ENCODE peak calls at places on chromosomes 7 and 10, in ten cellular contexts. D, C, U, F, Q, V, K, H, P and W are unnamed samples.

GRCh38 chr10:36172574-36172973 is 530.5 kb upstream of the FZD8 start:
- DNase-seq in Q (no peak), D (peak), H (no peak), C (no peak), U (no peak), P (no peak), F (no peak), V (peak), K (no peak), W (no peak)

GRCh38 chr7:97421307-97421905 is 303.9 kb downstream of the SDHAF3 start:
- DNase-seq in H (no peak), D (no peak), Q (no peak), C (no peak), K (no peak), F (no peak), V (no peak), U (no peak), P (no peak), W (no peak)

GRCh38 chr7:139034855-139035587 is 821 bp downstream of the ZC3HAV1L start:
- DNase-seq in K (peak), V (peak), H (peak), P (no peak), D (peak), U (peak), C (no peak), F (peak), Q (no peak), W (no peak)

GRCh38 chr10:110744767-110745166 is 100.6 kb downstream of the RBM20 start:
- DNase-seq in K (no peak), F (no peak), D (no peak), P (no peak), V (no peak), U (no peak), Q (no peak), C (no peak), H (no peak), W (no peak)

GRCh38 chr7:74051629-74052410 is 23.8 kb downstream of the ELN start:
- DNase-seq in P (no peak), K (peak), V (no peak), F (no peak), U (no peak), H (no peak), D (peak), C (no peak), Q (peak), W (no peak)

GRCh38 chr7:135490783-135491182 is 19.1 kb downstream of the CNOT4 start:
- DNase-seq in D (peak), V (peak), U (no peak), F (no peak), K (no peak), C (no peak), H (no peak), P (no peak), Q (no peak), W (no peak)

GRCh38 chr7:155998328-155998691 is 186.0 kb upstream of the SHH start:
- DNase-seq in K (no peak), U (no peak), Q (no peak), F (no peak), D (no peak), C (no peak), H (peak), V (no peak), P (no peak), W (peak)

GRCh38 chr10:14652067-14652466 is 122.6 kb downstream of the FAM107B start:
- DNase-seq in V (no peak), U (no peak), H (no peak), D (no peak), P (no peak), K (no peak), Q (no peak), F (no peak), C (no peak), W (no peak)

GRCh38 chr7:6226194-6226799 is 46.1 kb downstream of the CYTH3 start:
- DNase-seq in U (no peak), P (no peak), C (no peak), V (peak), F (no peak), Q (no peak), K (no peak), H (no peak), D (peak), W (no peak)

GRCh38 chr7:82722946-82723345 is 279.4 kb upstream of the CACNA2D1 start:
- DNase-seq in C (no peak), Q (no peak), K (no peak), F (no peak), H (no peak), P (no peak), V (no peak), D (peak), U (no peak), W (no peak)

GRCh38 chr7:123022576-123022975 is 27.1 kb upstream of the TAS2R16 start:
- DNase-seq in P (no peak), D (no peak), H (no peak), K (no peak), C (no peak), V (no peak), Q (no peak), U (no peak), F (no peak), W (no peak)

GRCh38 chr10:132768346-132769248 is 17.4 kb downstream of the NKX6-2 start:
- DNase-seq in F (no peak), U (no peak), V (no peak), C (no peak), D (no peak), P (no peak), K (no peak), H (no peak), Q (no peak), W (no peak)

GRCh38 chr10:124384142-124384541 is 34.6 kb downstream of the OAT start:
- DNase-seq in D (no peak), U (no peak), C (no peak), K (no peak), V (peak), H (no peak), F (no peak), P (no peak), Q (no peak), W (no peak)

GRCh38 chr7:101586078-101586941 is 42.8 kb downstream of the MYL10 start:
- DNase-seq in D (no peak), C (no peak), Q (no peak), H (no peak), K (no peak), V (no peak), U (no peak), P (no peak), F (no peak), W (no peak)

GRCh38 chr10:44647877-44648542 is 263.1 kb upstream of the CXCL12 start:
- DNase-seq in P (no peak), Q (no peak), C (no peak), U (no peak), D (peak), K (no peak), V (peak), H (no peak), F (no peak), W (no peak)

GRCh38 chr10:7192831-7193348 is 217.9 kb downstream of the SFMBT2 start:
- DNase-seq in V (no peak), K (no peak), F (no peak), P (peak), H (peak), Q (no peak), U (no peak), D (no peak), C (no peak), W (no peak)

GRCh38 chr10:29733323-29733722 is 98.6 kb upstream of the SVIL start:
- DNase-seq in F (no peak), H (no peak), P (no peak), D (no peak), V (no peak), K (no peak), U (no peak), C (no peak), Q (no peak), W (no peak)

GRCh38 chr10:80769700-80770160 is 232.0 kb downstream of the SH2D4B start:
- DNase-seq in C (no peak), F (no peak), D (no peak), K (no peak), H (no peak), V (no peak), U (no peak), Q (no peak), P (no peak), W (no peak)

GRCh38 chr10:103872137-103872933 is 17.0 kb upstream of the SH3PXD2A start:
- DNase-seq in V (no peak), H (no peak), F (no peak), U (no peak), P (no peak), K (no peak), Q (no peak), D (peak), C (no peak), W (no peak)

GRCh38 chr7:137989127-137989526 is 12.8 kb downstream of the CREB3L2 start:
- DNase-seq in H (no peak), K (no peak), P (no peak), C (no peak), V (no peak), Q (peak), D (no peak), F (no peak), U (no peak), W (no peak)

GRCh38 chr7:151699920-151700319 is 177.0 kb downstream of the PRKAG2 start:
- DNase-seq in V (peak), U (no peak), Q (no peak), K (no peak), D (no peak), C (no peak), F (no peak), H (no peak), P (no peak), W (no peak)

GRCh38 chr10:11165591-11166543 is 148.2 kb downstream of the CELF2 start:
- DNase-seq in P (peak), H (peak), Q (peak), K (peak), V (peak), F (peak), U (no peak), D (peak), C (no peak), W (peak)

GRCh38 chr7:140924821-140925421 is at the start of gene BRAF:
- DNase-seq in Q (peak), D (peak), H (peak), C (peak), F (peak), P (peak), U (peak), K (peak), V (peak), W (peak)

GRCh38 chr10:94240901-94241300 is 121.8 kb downstream of the NOC3L start:
- DNase-seq in D (no peak), Q (no peak), U (no peak), K (no peak), V (no peak), F (no peak), H (no peak), P (no peak), C (no peak), W (no peak)

GRCh38 chr10:124629410-124629809 is 114.8 kb downstream of the FAM53B start:
- DNase-seq in H (no peak), F (no peak), Q (no peak), K (no peak), P (no peak), V (peak), D (peak), U (peak), C (no peak), W (no peak)

GRCh38 chr10:129741978-129742741 is 221.9 kb downstream of the EBF3 start:
- DNase-seq in P (no peak), U (no peak), K (peak), Q (no peak), C (no peak), F (no peak), H (no peak), V (no peak), D (no peak), W (no peak)

GRCh38 chr7:92749327-92749730 is 87.0 kb downstream of the CDK6 start:
- DNase-seq in C (no peak), K (no peak), V (no peak), P (no peak), F (no peak), U (no peak), Q (no peak), H (no peak), D (no peak), W (no peak)

GRCh38 chr7:54817125-54817524 is 58.1 kb upstream of the SEC61G start:
- DNase-seq in Q (no peak), F (no peak), H (no peak), C (no peak), U (no peak), K (no peak), D (no peak), P (no peak), V (no peak), W (no peak)

GRCh38 chr10:35304649-35305048 is 31.7 kb upstream of the CCNY start:
- DNase-seq in U (no peak), Q (no peak), K (no peak), D (no peak), F (no peak), H (no peak), P (no peak), C (no peak), V (no peak), W (no peak)

GRCh38 chr10:71216363-71216695 is 4.0 kb downstream of the UNC5B start:
- DNase-seq in F (no peak), H (no peak), C (no peak), U (no peak), P (no peak), V (no peak), K (no peak), D (no peak), Q (no peak), W (no peak)